ENCODE peak calls at places on chromosomes 12 and 14, in eight cellular contexts. H is colonic mucosa; U is tibial artery; N is uterus; W is fibroblast of lung; X is CD4-positive, CD25-positive, alpha-beta regulatory T cell; C is A549; P is AG04450. M is an unnamed sample.

GRCh38 chr12:11745112-11745511 is 95.6 kb downstream of the ETV6 start:
- DNase-seq in H (no peak), U (no peak), N (no peak), W (no peak), X (no peak), C (no peak), P (no peak), M (no peak)

GRCh38 chr12:6084261-6084968 is 40.1 kb downstream of the VWF start:
- DNase-seq in H (no peak), U (peak), N (peak), W (peak), X (no peak), C (peak), P (no peak), M (peak)

GRCh38 chr14:49853158-49853477 is 530 bp upstream of the NEMF start:
- DNase-seq in H (no peak), U (no peak), N (no peak), W (no peak), X (no peak), C (no peak), P (no peak), M (no peak)

GRCh38 chr12:123003257-123003656 is 22.8 kb downstream of the ARL6IP4 start:
- DNase-seq in H (no peak), U (no peak), N (no peak), W (no peak), X (no peak), C (no peak), P (no peak), M (no peak)

GRCh38 chr14:86625637-86626036 is 1095.7 kb downstream of the FLRT2 start:
- DNase-seq in H (no peak), U (no peak), N (no peak), W (no peak), X (no peak), C (no peak), P (no peak), M (no peak)

GRCh38 chr12:43118881-43119280 is 433.1 kb downstream of the ADAMTS20 start:
- DNase-seq in H (no peak), U (no peak), N (no peak), W (no peak), X (no peak), C (no peak), P (no peak), M (no peak)

GRCh38 chr14:76201162-76201561 is 49.4 kb downstream of the GPATCH2L start:
- DNase-seq in H (no peak), U (no peak), N (no peak), W (peak), X (no peak), C (peak), P (peak), M (no peak)

GRCh38 chr12:64699504-64700115 is 59.6 kb downstream of the GNS start:
- DNase-seq in H (no peak), U (no peak), N (no peak), W (no peak), X (no peak), C (no peak), P (no peak), M (no peak)

GRCh38 chr12:110279561-110279960 is 1.5 kb upstream of the ATP2A2 start:
- DNase-seq in H (no peak), U (no peak), N (no peak), W (no peak), X (no peak), C (no peak), P (no peak), M (no peak)

GRCh38 chr14:51650721-51651387 is 856 bp upstream of the FRMD6 start:
- DNase-seq in H (peak), U (peak), N (peak), W (no peak), X (peak), C (no peak), P (no peak), M (no peak)

GRCh38 chr12:3882896-3883564 is 9.8 kb upstream of the PARP11 start:
- DNase-seq in H (no peak), U (no peak), N (no peak), W (peak), X (peak), C (peak), P (no peak), M (no peak)

GRCh38 chr14:101598159-101598558 is 36.9 kb downstream of the DIO3 start:
- DNase-seq in H (peak), U (no peak), N (no peak), W (no peak), X (no peak), C (no peak), P (no peak), M (no peak)

GRCh38 chr12:131831021-131831571 is 2.9 kb downstream of the MMP17 start:
- DNase-seq in H (no peak), U (no peak), N (no peak), W (peak), X (peak), C (no peak), P (no peak), M (no peak)

GRCh38 chr12:2053675-2054070 is 886 bp downstream of the CACNA1C start:
- DNase-seq in H (no peak), U (no peak), N (peak), W (peak), X (no peak), C (no peak), P (no peak), M (no peak)

GRCh38 chr14:34363733-34364134 is 98.3 kb downstream of the SPTSSA start:
- DNase-seq in H (no peak), U (no peak), N (no peak), W (no peak), X (no peak), C (no peak), P (no peak), M (no peak)

GRCh38 chr12:50916292-50916691 is 36.1 kb upstream of the HIGD1C start:
- DNase-seq in H (no peak), U (no peak), N (no peak), W (no peak), X (no peak), C (no peak), P (no peak), M (no peak)

GRCh38 chr12:28868414-28868813 is 280.7 kb upstream of the FAR2 start:
- DNase-seq in H (no peak), U (no peak), N (no peak), W (no peak), X (no peak), C (no peak), P (no peak), M (no peak)

GRCh38 chr12:13044002-13044858 is at the start of gene FAM234B:
- DNase-seq in H (peak), U (peak), N (peak), W (peak), X (peak), C (peak), P (no peak), M (peak)
- H3K27ac ChIP-seq in H (no peak), U (peak), N (peak), W (no peak), X (peak), C (peak), P (no peak), M (no peak)

GRCh38 chr12:34016361-34016760 is 5.9 kb upstream of the ALG10 start:
- DNase-seq in H (no peak), U (no peak), N (no peak), W (no peak), X (no peak), C (no peak), P (no peak), M (no peak)

DNA sequence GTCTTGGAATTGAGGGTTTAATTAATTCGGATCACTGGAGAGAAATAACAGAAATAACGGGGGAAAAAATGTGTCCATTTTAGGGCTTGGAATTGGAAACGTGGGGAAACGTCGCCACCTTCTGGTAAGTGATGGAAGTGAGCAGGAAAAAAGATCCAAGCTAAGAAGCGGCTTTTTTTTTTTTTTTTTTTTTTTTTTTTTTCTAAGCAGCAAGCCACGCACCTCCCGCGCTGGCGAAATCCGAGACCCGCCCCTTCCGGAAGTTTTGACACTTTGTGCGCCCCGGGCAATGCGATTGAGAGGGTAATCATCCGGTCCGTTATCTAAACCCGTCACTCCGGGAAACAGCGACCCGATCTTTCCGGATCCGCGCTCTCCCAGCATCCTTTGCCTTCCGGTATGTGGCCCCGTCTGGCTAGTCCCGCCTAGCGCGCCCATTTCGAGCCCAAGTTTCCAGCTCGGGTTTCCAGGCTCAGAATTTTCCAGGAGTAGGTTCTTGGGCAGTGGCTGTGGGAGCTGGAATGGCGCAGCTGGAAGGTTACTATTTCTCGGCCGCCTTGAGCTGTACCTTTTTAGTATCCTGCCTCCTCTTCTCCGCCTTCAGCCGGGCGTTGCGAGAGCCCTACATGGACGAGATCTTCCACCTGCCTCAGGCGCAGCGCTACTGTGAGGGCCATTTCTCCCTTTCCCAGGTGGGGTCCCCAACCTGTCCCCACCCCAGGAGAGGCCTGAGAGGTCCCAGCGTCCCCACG is at the start of gene ALG10:
- DNase-seq in H (peak), U (peak), N (peak), W (peak), X (peak), C (peak), P (peak), M (peak)
- H3K4me3 ChIP-seq in H (peak), U (peak), N (peak), W (peak), X (peak), C (peak), P (peak), M (peak)

GRCh38 chr12:79162948-79163347 is 298.4 kb downstream of the SYT1 start:
- DNase-seq in H (no peak), U (no peak), N (no peak), W (peak), X (no peak), C (no peak), P (no peak), M (no peak)
- H3K27ac ChIP-seq in H (no peak), U (no peak), N (no peak), W (no peak), X (no peak), C (no peak), P (no peak), M (no peak)

GRCh38 chr12:57590536-57590891 is 478 bp upstream of the PIP4K2C start:
- DNase-seq in H (no peak), U (no peak), N (no peak), W (no peak), X (no peak), C (no peak), P (no peak), M (no peak)
- H3K4me3 ChIP-seq in H (peak), U (peak), N (peak), W (peak), X (peak), C (peak), P (peak), M (peak)

GRCh38 chr12:97142737-97143450 is 235.8 kb downstream of the NEDD1 start:
- DNase-seq in H (no peak), U (no peak), N (no peak), W (no peak), X (no peak), C (no peak), P (no peak), M (no peak)
- H3K27ac ChIP-seq in H (no peak), U (no peak), N (no peak), W (no peak), X (no peak), C (no peak), P (no peak), M (no peak)

GRCh38 chr14:105568859-105569766 is 42.7 kb downstream of the TMEM121 start:
- DNase-seq in H (no peak), U (no peak), N (no peak), W (no peak), X (no peak), C (no peak), P (no peak), M (no peak)
- H3K4me3 ChIP-seq in H (no peak), U (no peak), N (no peak), W (no peak), X (no peak), C (no peak), P (no peak), M (no peak)

GRCh38 chr14:38405851-38406630 is 150.1 kb upstream of the CLEC14A start:
- DNase-seq in H (no peak), U (no peak), N (no peak), W (peak), X (no peak), C (no peak), P (no peak), M (peak)
- H3K27ac ChIP-seq in H (no peak), U (peak), N (peak), W (peak), X (no peak), C (no peak), P (peak), M (no peak)

M was measured in iPS DF 6.9.